ENCODE peak calls at places on chromosomes 1 and 21, in ten cellular contexts. One of them, this sample, is unnamed.
A peak's percentile ranks its signal among the peaks of the same experiment; 100 is the strongest.

GRCh38 chr1:25732821-25733220 is 67.2 kb upstream of the SELENON start:
- DNase-seq in breast epithelium: no peak
- DNase-seq in H9: no peak
- DNase-seq in hepatocyte: no peak
- DNase-seq in transverse colon: no peak
- DNase-seq in coronary artery: no peak
- DNase-seq in K562: no peak
- DNase-seq in GM10248: no peak
- DNase-seq in stomach: no peak
- DNase-seq in B cell: no peak
- DNase-seq in this sample: no peak

GRCh38 chr1:226945106-226945857 is 5.2 kb downstream of the COQ8A start:
- DNase-seq in coronary artery: no peak
- DNase-seq in GM10248: no peak
- DNase-seq in hepatocyte: peak; percentile 82
- DNase-seq in H9: peak; percentile 53
- DNase-seq in B cell: no peak
- DNase-seq in transverse colon: peak; percentile 84
- DNase-seq in stomach: peak; percentile 91
- DNase-seq in K562: no peak
- DNase-seq in breast epithelium: no peak
- DNase-seq in this sample: no peak

GRCh38 chr1:210022044-210022443 is 84.0 kb downstream of the SYT14 start:
- DNase-seq in GM10248: no peak
- DNase-seq in B cell: no peak
- DNase-seq in breast epithelium: no peak
- DNase-seq in H9: no peak
- DNase-seq in hepatocyte: no peak
- DNase-seq in K562: no peak
- DNase-seq in stomach: no peak
- DNase-seq in transverse colon: no peak
- DNase-seq in coronary artery: no peak
- DNase-seq in this sample: no peak

GRCh38 chr1:4397196-4397595 is 257.2 kb upstream of the AJAP1 start:
- DNase-seq in GM10248: no peak
- DNase-seq in hepatocyte: no peak
- DNase-seq in B cell: no peak
- DNase-seq in H9: no peak
- DNase-seq in K562: no peak
- DNase-seq in breast epithelium: no peak
- DNase-seq in coronary artery: no peak
- DNase-seq in stomach: no peak
- DNase-seq in transverse colon: no peak
- DNase-seq in this sample: no peak

GRCh38 chr21:43609501-43610340 is 49.6 kb downstream of the HSF2BP start:
- DNase-seq in breast epithelium: peak; percentile 54
- DNase-seq in K562: no peak
- DNase-seq in H9: no peak
- DNase-seq in transverse colon: peak; percentile 71
- DNase-seq in GM10248: no peak
- DNase-seq in B cell: no peak
- DNase-seq in coronary artery: no peak
- DNase-seq in hepatocyte: peak; percentile 68
- DNase-seq in stomach: peak; percentile 84
- DNase-seq in this sample: no peak

GRCh38 chr1:59062743-59063142 is 234.2 kb upstream of the FGGY start:
- DNase-seq in B cell: no peak
- DNase-seq in breast epithelium: no peak
- DNase-seq in coronary artery: no peak
- DNase-seq in GM10248: no peak
- DNase-seq in K562: no peak
- DNase-seq in H9: no peak
- DNase-seq in hepatocyte: peak; percentile 54
- DNase-seq in stomach: peak; percentile 44
- DNase-seq in transverse colon: peak; percentile 26
- DNase-seq in this sample: no peak

GRCh38 chr1:10960954-10961833 is 51.3 kb upstream of the TARDBP start:
- DNase-seq in coronary artery: peak; percentile 79
- DNase-seq in B cell: peak; percentile 81
- DNase-seq in GM10248: peak; percentile 88
- DNase-seq in breast epithelium: peak; percentile 57
- DNase-seq in H9: peak; percentile 95
- DNase-seq in hepatocyte: peak; percentile 90
- DNase-seq in stomach: peak; percentile 88
- DNase-seq in transverse colon: peak; percentile 87
- DNase-seq in K562: peak; percentile 84
- DNase-seq in this sample: peak; percentile 91

GRCh38 chr1:1024421-1025415 is 4.8 kb downstream of the AGRN start:
- DNase-seq in H9: peak; percentile 87
- DNase-seq in coronary artery: no peak
- DNase-seq in B cell: no peak
- DNase-seq in stomach: peak; percentile 76
- DNase-seq in GM10248: no peak
- DNase-seq in transverse colon: no peak
- DNase-seq in breast epithelium: peak; percentile 92
- DNase-seq in K562: no peak
- DNase-seq in hepatocyte: peak; percentile 90
- DNase-seq in this sample: no peak

GRCh38 chr1:154739654-154740053 is 130.4 kb downstream of the KCNN3 start:
- DNase-seq in coronary artery: peak; percentile 73
- DNase-seq in stomach: no peak
- DNase-seq in GM10248: no peak
- DNase-seq in hepatocyte: no peak
- DNase-seq in transverse colon: no peak
- DNase-seq in B cell: no peak
- DNase-seq in breast epithelium: no peak
- DNase-seq in H9: no peak
- DNase-seq in K562: no peak
- DNase-seq in this sample: no peak

GRCh38 chr1:154742586-154742985 is 127.5 kb downstream of the KCNN3 start:
- DNase-seq in GM10248: no peak
- DNase-seq in stomach: no peak
- DNase-seq in coronary artery: peak; percentile 59
- DNase-seq in H9: no peak
- DNase-seq in B cell: no peak
- DNase-seq in transverse colon: no peak
- DNase-seq in breast epithelium: no peak
- DNase-seq in K562: no peak
- DNase-seq in hepatocyte: no peak
- DNase-seq in this sample: no peak

GRCh38 chr1:154743536-154744036 is 126.5 kb downstream of the KCNN3 start:
- DNase-seq in GM10248: no peak
- DNase-seq in breast epithelium: no peak
- DNase-seq in transverse colon: no peak
- DNase-seq in hepatocyte: no peak
- DNase-seq in B cell: no peak
- DNase-seq in K562: no peak
- DNase-seq in coronary artery: peak; percentile 26
- DNase-seq in stomach: no peak
- DNase-seq in H9: no peak
- DNase-seq in this sample: no peak

GRCh38 chr1:154741327-154741726 is 128.8 kb downstream of the KCNN3 start:
- DNase-seq in hepatocyte: no peak
- DNase-seq in transverse colon: no peak
- DNase-seq in K562: no peak
- DNase-seq in B cell: no peak
- DNase-seq in H9: no peak
- DNase-seq in stomach: no peak
- DNase-seq in GM10248: no peak
- DNase-seq in breast epithelium: no peak
- DNase-seq in coronary artery: no peak
- DNase-seq in this sample: no peak

GRCh38 chr1:154741747-154742495 is 128.2 kb downstream of the KCNN3 start:
- DNase-seq in H9: peak; percentile 91
- DNase-seq in B cell: no peak
- DNase-seq in GM10248: no peak
- DNase-seq in breast epithelium: no peak
- DNase-seq in K562: peak; percentile 34
- DNase-seq in hepatocyte: no peak
- DNase-seq in stomach: no peak
- DNase-seq in coronary artery: peak; percentile 59
- DNase-seq in transverse colon: no peak
- DNase-seq in this sample: no peak
- TF ChIP-seq CTCF in H9: peak; percentile 87
- TF ChIP-seq CTCF in B cell: no peak
- TF ChIP-seq CTCF in GM10248: no peak
- TF ChIP-seq CTCF in breast epithelium: no peak
- TF ChIP-seq CTCF in K562: peak; percentile 82
- TF ChIP-seq CTCF in hepatocyte: no peak
- TF ChIP-seq CTCF in stomach: no peak
- TF ChIP-seq CTCF in coronary artery: no peak
- TF ChIP-seq CTCF in transverse colon: no peak
- TF ChIP-seq CTCF in this sample: peak; percentile 16

GRCh38 chr1:83961571-83962295 is 37.2 kb downstream of the TTLL7 start:
- DNase-seq in transverse colon: no peak
- DNase-seq in GM10248: no peak
- DNase-seq in H9: no peak
- DNase-seq in K562: no peak
- DNase-seq in stomach: no peak
- DNase-seq in B cell: no peak
- DNase-seq in hepatocyte: no peak
- DNase-seq in breast epithelium: no peak
- DNase-seq in coronary artery: no peak
- DNase-seq in this sample: no peak

GRCh38 chr1:83970119-83970518 is 28.8 kb downstream of the TTLL7 start:
- DNase-seq in K562: no peak
- DNase-seq in breast epithelium: no peak
- DNase-seq in hepatocyte: no peak
- DNase-seq in GM10248: no peak
- DNase-seq in coronary artery: no peak
- DNase-seq in stomach: no peak
- DNase-seq in H9: no peak
- DNase-seq in B cell: no peak
- DNase-seq in transverse colon: no peak
- DNase-seq in this sample: no peak

GRCh38 chr1:83970802-83971201 is 28.1 kb downstream of the TTLL7 start:
- DNase-seq in coronary artery: no peak
- DNase-seq in H9: no peak
- DNase-seq in GM10248: no peak
- DNase-seq in K562: no peak
- DNase-seq in hepatocyte: no peak
- DNase-seq in stomach: no peak
- DNase-seq in B cell: no peak
- DNase-seq in breast epithelium: no peak
- DNase-seq in transverse colon: no peak
- DNase-seq in this sample: no peak

GRCh38 chr1:83964153-83964552 is 34.8 kb downstream of the TTLL7 start:
- DNase-seq in stomach: no peak
- DNase-seq in H9: no peak
- DNase-seq in GM10248: no peak
- DNase-seq in coronary artery: no peak
- DNase-seq in transverse colon: no peak
- DNase-seq in K562: no peak
- DNase-seq in breast epithelium: no peak
- DNase-seq in hepatocyte: no peak
- DNase-seq in B cell: no peak
- DNase-seq in this sample: no peak

GRCh38 chr1:83967336-83967735 is 31.6 kb downstream of the TTLL7 start:
- DNase-seq in H9: no peak
- DNase-seq in transverse colon: no peak
- DNase-seq in B cell: no peak
- DNase-seq in coronary artery: no peak
- DNase-seq in K562: no peak
- DNase-seq in GM10248: no peak
- DNase-seq in stomach: no peak
- DNase-seq in hepatocyte: no peak
- DNase-seq in breast epithelium: no peak
- DNase-seq in this sample: no peak
- TF ChIP-seq CTCF in H9: no peak
- TF ChIP-seq CTCF in transverse colon: no peak
- TF ChIP-seq CTCF in B cell: no peak
- TF ChIP-seq CTCF in coronary artery: no peak
- TF ChIP-seq CTCF in K562: no peak
- TF ChIP-seq CTCF in GM10248: no peak
- TF ChIP-seq CTCF in stomach: no peak
- TF ChIP-seq CTCF in hepatocyte: no peak
- TF ChIP-seq CTCF in breast epithelium: no peak
- TF ChIP-seq CTCF in this sample: no peak

GRCh38 chr1:235614442-235614954 is 35.1 kb downstream of the GNG4 start:
- DNase-seq in coronary artery: no peak
- DNase-seq in breast epithelium: no peak
- DNase-seq in hepatocyte: no peak
- DNase-seq in stomach: no peak
- DNase-seq in K562: no peak
- DNase-seq in transverse colon: no peak
- DNase-seq in B cell: no peak
- DNase-seq in GM10248: no peak
- DNase-seq in H9: no peak
- DNase-seq in this sample: no peak
- TF ChIP-seq CTCF in coronary artery: no peak
- TF ChIP-seq CTCF in breast epithelium: no peak
- TF ChIP-seq CTCF in hepatocyte: no peak
- TF ChIP-seq CTCF in stomach: no peak
- TF ChIP-seq CTCF in K562: no peak
- TF ChIP-seq CTCF in transverse colon: no peak
- TF ChIP-seq CTCF in B cell: no peak
- TF ChIP-seq CTCF in GM10248: no peak
- TF ChIP-seq CTCF in H9: no peak
- TF ChIP-seq CTCF in this sample: no peak

GRCh38 chr1:67264899-67265298 is 42.8 kb upstream of the IL12RB2 start:
- DNase-seq in transverse colon: no peak
- DNase-seq in K562: no peak
- DNase-seq in B cell: no peak
- DNase-seq in hepatocyte: no peak
- DNase-seq in breast epithelium: no peak
- DNase-seq in GM10248: peak; percentile 22
- DNase-seq in stomach: no peak
- DNase-seq in coronary artery: no peak
- DNase-seq in H9: no peak
- DNase-seq in this sample: no peak

GRCh38 chr1:67264152-67264551 is 43.5 kb upstream of the IL12RB2 start:
- DNase-seq in breast epithelium: no peak
- DNase-seq in transverse colon: no peak
- DNase-seq in stomach: no peak
- DNase-seq in coronary artery: no peak
- DNase-seq in hepatocyte: no peak
- DNase-seq in B cell: no peak
- DNase-seq in GM10248: no peak
- DNase-seq in K562: no peak
- DNase-seq in H9: no peak
- DNase-seq in this sample: no peak

GRCh38 chr1:67257173-67257535 is 50.5 kb upstream of the IL12RB2 start:
- DNase-seq in coronary artery: no peak
- DNase-seq in transverse colon: no peak
- DNase-seq in stomach: no peak
- DNase-seq in hepatocyte: no peak
- DNase-seq in H9: no peak
- DNase-seq in B cell: no peak
- DNase-seq in K562: no peak
- DNase-seq in breast epithelium: no peak
- DNase-seq in GM10248: no peak
- DNase-seq in this sample: no peak

GRCh38 chr1:67262735-67263134 is 44.9 kb upstream of the IL12RB2 start:
- DNase-seq in stomach: no peak
- DNase-seq in B cell: no peak
- DNase-seq in GM10248: no peak
- DNase-seq in breast epithelium: no peak
- DNase-seq in K562: no peak
- DNase-seq in coronary artery: no peak
- DNase-seq in H9: no peak
- DNase-seq in hepatocyte: no peak
- DNase-seq in transverse colon: no peak
- DNase-seq in this sample: no peak

DNA sequence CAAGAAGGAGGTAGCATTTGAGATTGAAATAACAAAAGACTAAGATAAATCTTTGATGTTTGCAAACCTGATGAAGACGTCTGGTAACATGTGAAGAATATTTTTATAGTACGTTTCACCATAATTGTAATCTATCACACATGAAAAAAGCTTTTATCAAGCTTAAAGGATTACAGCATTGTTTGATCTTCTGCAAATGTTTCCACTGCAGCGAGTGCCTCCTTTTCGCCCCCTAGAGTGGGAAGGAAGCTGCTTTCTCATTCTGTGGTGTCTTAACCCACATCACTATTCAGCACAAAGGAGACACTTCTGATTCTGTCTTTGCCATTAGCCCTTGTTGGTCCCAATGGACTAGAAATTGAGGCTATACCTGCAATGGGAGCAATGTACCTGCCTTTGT is 46.0 kb upstream of the IL12RB2 start:
- DNase-seq in GM10248: no peak
- DNase-seq in stomach: no peak
- DNase-seq in hepatocyte: peak; percentile 11
- DNase-seq in transverse colon: peak; percentile 10
- DNase-seq in H9: peak; percentile 39
- DNase-seq in coronary artery: no peak
- DNase-seq in breast epithelium: no peak
- DNase-seq in K562: no peak
- DNase-seq in B cell: no peak
- DNase-seq in this sample: no peak
- TF ChIP-seq CTCF in GM10248: peak; percentile 26
- TF ChIP-seq CTCF in stomach: no peak
- TF ChIP-seq CTCF in hepatocyte: peak; percentile 21
- TF ChIP-seq CTCF in transverse colon: no peak
- TF ChIP-seq CTCF in H9: peak; percentile 64
- TF ChIP-seq CTCF in coronary artery: no peak
- TF ChIP-seq CTCF in breast epithelium: no peak
- TF ChIP-seq CTCF in K562: peak; percentile 11
- TF ChIP-seq CTCF in B cell: no peak
- TF ChIP-seq CTCF in this sample: peak; percentile 39